ENCODE peak calls at places on chromosomes 13 and 19, in nine cellular contexts. Z is GM23338, W is GM23248, R is SK-N-SH, P is PC-3, T is OCI-LY7, G is PC-9, X is MM.1S, O is HCT116. I is an unnamed sample.

GRCh38 chr19:38384209-38385027 is 3.4 kb downstream of the GGN start:
- DNase-seq in T (peak; percentile 25), X (no peak), W (peak; percentile 49), P (peak; percentile 19), O (no peak), Z (peak; percentile 87), G (no peak), R (no peak), I (peak; percentile 54)

GRCh38 chr19:21586341-21587116 is 81.1 kb downstream of the ZNF429 start:
- DNase-seq in Z (peak; percentile 62), T (no peak), W (peak; percentile 20), P (no peak), X (no peak), O (no peak), G (no peak), R (peak; percentile 82), I (no peak)

GRCh38 chr13:33683376-33683775 is 134.6 kb upstream of the RFC3 start:
- DNase-seq in Z (no peak), O (no peak), P (no peak), X (no peak), G (no peak), W (no peak), T (no peak), R (no peak), I (no peak)

GRCh38 chr13:20501139-20501538 is 24.5 kb downstream of the CRYL1 start:
- DNase-seq in G (no peak), X (no peak), T (no peak), Z (no peak), W (no peak), O (no peak), P (no peak), R (no peak), I (no peak)

GRCh38 chr13:38785490-38785889 is 98.6 kb downstream of the FREM2 start:
- DNase-seq in X (no peak), R (no peak), O (no peak), Z (no peak), T (no peak), G (no peak), W (no peak), P (no peak), I (no peak)

GRCh38 chr19:821976-822773 is 420 bp upstream of the PLPPR3 start:
- DNase-seq in G (no peak), X (no peak), O (no peak), P (no peak), W (no peak), Z (peak; percentile 77), T (no peak), R (peak; percentile 83), I (no peak)

GRCh38 chr19:35104361-35104760 is 11.3 kb upstream of the FXYD3 start:
- DNase-seq in T (no peak), Z (no peak), G (no peak), R (no peak), P (no peak), X (no peak), W (no peak), O (no peak), I (no peak)

GRCh38 chr13:44734204-44734707 is 158.1 kb upstream of the TSC22D1 start:
- DNase-seq in O (no peak), G (peak; percentile 66), Z (no peak), W (peak; percentile 60), X (no peak), P (peak; percentile 69), R (peak; percentile 77), T (no peak), I (no peak)

GRCh38 chr19:14830702-14831101 is 4.3 kb downstream of the OR7A5 start:
- DNase-seq in W (no peak), X (no peak), T (no peak), G (no peak), P (no peak), Z (no peak), O (no peak), R (no peak), I (peak; percentile 52)

GRCh38 chr19:655691-656090 is 7.3 kb downstream of the RNF126 start:
- DNase-seq in R (no peak), T (no peak), P (no peak), G (no peak), O (no peak), W (no peak), Z (no peak), X (no peak), I (no peak)

GRCh38 chr19:38733493-38734175 is 10.6 kb downstream of the CAPN12 start:
- DNase-seq in W (peak; percentile 55), Z (no peak), X (no peak), R (no peak), P (no peak), G (no peak), O (no peak), T (peak; percentile 10), I (no peak)

GRCh38 chr13:75514080-75515040 is 23.3 kb downstream of the COMMD6 start:
- DNase-seq in P (no peak), R (no peak), W (peak; percentile 53), O (no peak), X (no peak), G (no peak), T (no peak), Z (no peak), I (no peak)

GRCh38 chr13:59679239-59679638 is 484.5 kb downstream of the DIAPH3 start:
- DNase-seq in R (peak; percentile 30), G (no peak), Z (peak; percentile 39), X (no peak), P (no peak), T (no peak), W (no peak), O (no peak), I (no peak)

GRCh38 chr19:16566161-16566560 is 6.1 kb downstream of the SLC35E1 start:
- DNase-seq in W (no peak), X (peak; percentile 91), Z (no peak), T (no peak), G (no peak), P (no peak), R (no peak), O (no peak), I (no peak)

GRCh38 chr13:20348018-20348417 is 115.9 kb upstream of the GJB6 start:
- DNase-seq in T (no peak), Z (no peak), O (no peak), G (no peak), X (no peak), W (no peak), R (no peak), P (no peak), I (no peak)

GRCh38 chr19:8569066-8569761 is 8.0 kb downstream of the MYO1F start:
- DNase-seq in Z (no peak), R (no peak), W (peak; percentile 97), O (peak; percentile 49), T (no peak), G (peak; percentile 95), X (peak; percentile 83), P (peak; percentile 96), I (no peak)

GRCh38 chr13:77815330-77815729 is 103.3 kb downstream of the EDNRB start:
- DNase-seq in Z (no peak), G (no peak), T (no peak), O (no peak), R (no peak), P (peak; percentile 42), X (no peak), W (no peak), I (no peak)
- H3K4me2 ChIP-seq in Z (no peak overlapping the region), G (no peak overlapping the region), T (no peak overlapping the region), O (no peak overlapping the region), R (no peak overlapping the region), P (peak overlapping the region; percentile 22), X (no peak overlapping the region), W (no peak overlapping the region), I (no peak overlapping the region)

DNA sequence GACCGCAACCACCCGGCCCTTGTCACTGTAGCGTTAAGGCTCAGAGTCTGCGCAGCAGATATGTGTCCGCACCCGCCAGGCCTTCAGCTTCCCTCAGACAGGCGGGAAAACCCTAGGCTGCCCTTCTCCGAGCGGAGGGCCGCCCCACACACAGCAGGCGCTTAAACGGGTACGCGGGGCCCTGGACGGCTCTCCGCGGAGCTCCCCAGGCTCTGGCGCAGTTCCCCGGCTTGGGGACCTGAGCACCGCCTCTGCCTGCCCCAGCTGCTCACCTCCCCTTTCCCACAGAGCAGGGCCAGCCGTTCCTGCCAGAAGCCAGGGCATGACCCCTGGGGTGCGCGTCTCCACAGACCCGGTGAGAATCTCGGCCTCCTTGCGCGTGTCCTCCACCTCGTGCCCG is 599 bp downstream of the ZNF135 start:
- DNase-seq in X (no peak), T (no peak), Z (peak; percentile 68), W (no peak), G (no peak), R (no peak), P (no peak), O (no peak), I (no peak)
- H3K4me3 ChIP-seq in X (no peak overlapping the region), T (no peak overlapping the region), Z (peak overlapping the region; percentile 66), W (peak overlapping the region; percentile 71), G (no peak overlapping the region), R (no peak overlapping the region), P (no peak overlapping the region), O (no peak overlapping the region), I (no peak overlapping the region)

DNA sequence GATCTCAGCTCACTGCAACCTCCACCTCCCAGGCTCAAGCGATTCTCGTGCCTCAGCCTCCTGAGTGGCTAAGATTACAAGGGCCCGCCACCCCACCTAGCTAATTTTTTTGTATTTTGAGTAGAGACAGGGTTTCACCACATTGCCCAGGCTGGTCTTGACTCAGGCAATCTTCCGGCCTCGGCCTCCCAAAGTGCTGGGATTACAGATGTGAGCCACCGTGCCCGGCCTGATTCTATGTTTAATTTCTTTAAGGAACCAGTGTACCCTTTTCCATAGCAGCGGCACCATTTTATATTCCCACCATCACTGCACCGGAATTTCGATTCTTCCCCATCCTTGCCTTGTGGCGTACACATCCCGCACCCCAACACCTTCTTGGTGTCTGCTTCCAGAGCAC is 17.7 kb upstream of the INSR start:
- DNase-seq in R (no peak), Z (no peak), X (no peak), O (no peak), T (no peak), G (no peak), P (no peak), W (no peak), I (no peak)
- H3K9me2 ChIP-seq in R (no peaks in the 10 kb centered on the region), Z (no peaks in the 10 kb centered on the region), X (no peaks in the 10 kb centered on the region), O (no peaks in the 10 kb centered on the region), T (no peaks in the 10 kb centered on the region), G (no peaks in the 10 kb centered on the region), P (no peaks in the 10 kb centered on the region), W (no peaks in the 10 kb centered on the region), I (no peaks in the 10 kb centered on the region)

GRCh38 chr13:100810991-100811390 is 136.4 kb upstream of the TMTC4 start:
- DNase-seq in P (no peak), R (no peak), O (no peak), W (no peak), T (no peak), X (no peak), Z (no peak), G (no peak), I (no peak)

GRCh38 chr13:100808330-100808729 is 133.7 kb upstream of the TMTC4 start:
- DNase-seq in X (no peak), W (no peak), G (no peak), Z (no peak), R (no peak), P (no peak), T (no peak), O (no peak), I (no peak)

GRCh38 chr13:100809856-100810255 is 135.3 kb upstream of the TMTC4 start:
- DNase-seq in G (no peak), T (no peak), Z (no peak), X (no peak), R (no peak), P (no peak), O (no peak), W (no peak), I (no peak)

GRCh38 chr13:100811431-100811830 is 136.8 kb upstream of the TMTC4 start:
- DNase-seq in W (no peak), Z (no peak), P (no peak), T (no peak), G (no peak), X (no peak), R (no peak), O (no peak), I (no peak)

GRCh38 chr13:100808848-100809247 is 134.3 kb upstream of the TMTC4 start:
- DNase-seq in P (no peak), R (no peak), O (no peak), W (no peak), Z (no peak), T (no peak), G (no peak), X (no peak), I (no peak)
- H3K4me2 ChIP-seq in P (no peak overlapping the region), R (no peak overlapping the region), O (no peak overlapping the region), W (no peak overlapping the region), Z (no peak overlapping the region), T (no peak overlapping the region), G (no peak overlapping the region), X (no peak overlapping the region), I (no peak overlapping the region)

I was measured in Karpas-422.